ENCODE peak calls at places on chromosome 20, in eight cellular contexts. A, P, M, H, I, E, N and R are unnamed samples.
A peak's percentile ranks its signal among the peaks of the same experiment; 100 is the strongest.

GRCh38 chr20:47317127-47317895 is 39.2 kb downstream of the ZMYND8 start:
- DNase-seq in A (peak; percentile 88), P (peak; percentile 95), M (peak; percentile 100), H (no peak), I (peak; percentile 88), E (peak; percentile 83), N (peak; percentile 100), R (no peak)

GRCh38 chr20:13464702-13465101 is 174.0 kb downstream of the TASP1 start:
- DNase-seq in A (no peak), P (no peak), M (peak; percentile 55), H (no peak), I (no peak), E (no peak), N (no peak), R (no peak)

GRCh38 chr20:62405108-62405980 is 1.7 kb downstream of the CABLES2 start:
- DNase-seq in A (peak; percentile 42), P (no peak), M (peak; percentile 69), H (peak; percentile 59), I (no peak), E (no peak), N (no peak), R (no peak)

GRCh38 chr20:10427060-10427692 is 6.8 kb downstream of the MKKS start:
- DNase-seq in A (peak; percentile 51), P (no peak), M (peak; percentile 77), H (peak; percentile 28), I (peak; percentile 34), E (peak; percentile 82), N (peak; percentile 54), R (no peak)

GRCh38 chr20:50491926-50492634 is 18.1 kb upstream of the PTPN1 start:
- DNase-seq in A (no peak), P (no peak), M (peak; percentile 40), H (no peak), I (no peak), E (no peak), N (no peak), R (no peak)

GRCh38 chr20:32959351-32960221 is 44.6 kb downstream of the SUN5 start:
- DNase-seq in A (no peak), P (no peak), M (no peak), H (no peak), I (no peak), E (no peak), N (no peak), R (no peak)

GRCh38 chr20:55160022-55160421 is 684.6 kb downstream of the DOK5 start:
- DNase-seq in A (no peak), P (no peak), M (no peak), H (no peak), I (no peak), E (no peak), N (peak; percentile 19), R (no peak)

GRCh38 chr20:41627611-41628244 is 9.6 kb upstream of the CHD6 start:
- DNase-seq in A (no peak), P (no peak), M (no peak), H (no peak), I (no peak), E (no peak), N (no peak), R (no peak)

GRCh38 chr20:38579921-38580320 is 1.1 kb upstream of the ADIG start:
- DNase-seq in A (no peak), P (no peak), M (no peak), H (no peak), I (no peak), E (no peak), N (no peak), R (no peak)

GRCh38 chr20:37356387-37356786 is 10.4 kb downstream of the SRC start:
- DNase-seq in A (peak; percentile 82), P (no peak), M (peak; percentile 54), H (no peak), I (no peak), E (peak; percentile 50), N (no peak), R (no peak)

GRCh38 chr20:34350095-34350494 is 13.0 kb upstream of the ITCH start:
- DNase-seq in A (no peak), P (no peak), M (peak; percentile 38), H (no peak), I (no peak), E (no peak), N (no peak), R (no peak)

GRCh38 chr20:47735412-47736400 is 49.6 kb downstream of the SULF2 start:
- DNase-seq in A (peak; percentile 40), P (no peak), M (no peak), H (no peak), I (no peak), E (no peak), N (no peak), R (no peak)

GRCh38 chr20:48635791-48636267 is 192.0 kb downstream of the PREX1 start:
- DNase-seq in A (no peak), P (no peak), M (peak; percentile 76), H (peak; percentile 75), I (no peak), E (peak; percentile 89), N (peak; percentile 55), R (no peak)

GRCh38 chr20:18180815-18181214 is 43.2 kb downstream of the KAT14 start:
- DNase-seq in A (no peak), P (no peak), M (no peak), H (no peak), I (no peak), E (no peak), N (no peak), R (no peak)

GRCh38 chr20:33272155-33272873 is 10.7 kb upstream of the BPIFB1 start:
- DNase-seq in A (no peak), P (no peak), M (no peak), H (no peak), I (no peak), E (no peak), N (no peak), R (no peak)

GRCh38 chr20:61821698-61822097 is 244.0 kb downstream of the TAF4 start:
- DNase-seq in A (no peak), P (no peak), M (no peak), H (no peak), I (no peak), E (no peak), N (no peak), R (no peak)

GRCh38 chr20:6466065-6466810 is 301.2 kb upstream of the BMP2 start:
- DNase-seq in A (no peak), P (no peak), M (no peak), H (no peak), I (no peak), E (no peak), N (no peak), R (no peak)

GRCh38 chr20:44396369-44396768 is 40.9 kb downstream of the HNF4A start:
- DNase-seq in A (no peak), P (no peak), M (no peak), H (no peak), I (no peak), E (no peak), N (no peak), R (no peak)

GRCh38 chr20:10065154-10065833 is 30.5 kb downstream of the ANKEF1 start:
- DNase-seq in A (no peak), P (no peak), M (peak; percentile 46), H (no peak), I (no peak), E (no peak), N (peak; percentile 23), R (no peak)

GRCh38 chr20:23212011-23212410 is 125.9 kb upstream of the CD93 start:
- DNase-seq in A (no peak), P (no peak), M (no peak), H (no peak), I (no peak), E (no peak), N (no peak), R (no peak)

GRCh38 chr20:57627339-57627738 is 7.1 kb upstream of the ZBP1 start:
- DNase-seq in A (no peak), P (no peak), M (no peak), H (no peak), I (no peak), E (no peak), N (no peak), R (no peak)

GRCh38 chr20:17562804-17563305 is 7.0 kb upstream of the DSTN start:
- DNase-seq in A (no peak), P (no peak), M (peak; percentile 33), H (no peak), I (no peak), E (no peak), N (no peak), R (no peak)

GRCh38 chr20:4898282-4898681 is 103.0 kb downstream of the SLC23A2 start:
- DNase-seq in A (peak; percentile 35), P (no peak), M (peak; percentile 83), H (no peak), I (peak; percentile 43), E (no peak), N (peak; percentile 18), R (no peak)

GRCh38 chr20:57898332-57898731 is 188.5 kb upstream of the PMEPA1 start:
- DNase-seq in A (no peak), P (no peak), M (no peak), H (no peak), I (no peak), E (peak; percentile 51), N (no peak), R (no peak)

GRCh38 chr20:60447703-60448102 is 489.5 kb downstream of the CDH26 start:
- DNase-seq in A (no peak), P (no peak), M (no peak), H (no peak), I (no peak), E (no peak), N (no peak), R (no peak)

GRCh38 chr20:2462484-2462883 is 8.1 kb downstream of the SNRPB start:
- DNase-seq in A (no peak), P (no peak), M (no peak), H (no peak), I (no peak), E (no peak), N (no peak), R (no peak)

GRCh38 chr20:32190608-32191415 is 16.7 kb downstream of the PLAGL2 start:
- DNase-seq in A (no peak), P (no peak), M (no peak), H (no peak), I (no peak), E (peak; percentile 59), N (no peak), R (no peak)

GRCh38 chr20:53578492-53579222 is 15.0 kb downstream of the ZNF217 start:
- DNase-seq in A (peak; percentile 41), P (peak; percentile 57), M (peak; percentile 96), H (peak; percentile 72), I (peak; percentile 77), E (peak; percentile 68), N (peak; percentile 100), R (no peak)